ENCODE peak calls at places on chromosomes 3 and 15, in five cellular contexts. One of them, this sample, is unnamed.

GRCh38 chr3:137035631-137036030 is 77.8 kb downstream of the IL20RB start:
- DNase-seq in stimulated activated CD4-positive, alpha-beta T cell treated with anti-CD3 and anti-CD28 coated beads, Interleukin-15, amount 100 ng/mL, for 1 hour: no peak
- DNase-seq in left cardiac atrium: no peak
- DNase-seq in fibroblast of the aortic adventitia: no peak
- DNase-seq in Panc1: no peak
- DNase-seq in this sample: no peak

GRCh38 chr3:78918361-78919020 is 849.3 kb downstream of the ROBO1 start:
- DNase-seq in stimulated activated CD4-positive, alpha-beta T cell treated with anti-CD3 and anti-CD28 coated beads, Interleukin-15, amount 100 ng/mL, for 1 hour: no peak
- DNase-seq in left cardiac atrium: no peak
- DNase-seq in fibroblast of the aortic adventitia: peak
- DNase-seq in Panc1: no peak
- DNase-seq in this sample: no peak

GRCh38 chr3:180870008-180870733 is 42.3 kb upstream of the FXR1 start:
- DNase-seq in stimulated activated CD4-positive, alpha-beta T cell treated with anti-CD3 and anti-CD28 coated beads, Interleukin-15, amount 100 ng/mL, for 1 hour: no peak
- DNase-seq in left cardiac atrium: peak
- DNase-seq in fibroblast of the aortic adventitia: peak
- DNase-seq in Panc1: no peak
- DNase-seq in this sample: peak

GRCh38 chr3:108131105-108131794 is 40.4 kb upstream of the CD47 start:
- DNase-seq in stimulated activated CD4-positive, alpha-beta T cell treated with anti-CD3 and anti-CD28 coated beads, Interleukin-15, amount 100 ng/mL, for 1 hour: no peak
- DNase-seq in left cardiac atrium: no peak
- DNase-seq in fibroblast of the aortic adventitia: peak
- DNase-seq in Panc1: peak
- DNase-seq in this sample: no peak

GRCh38 chr3:124639406-124640237 is 90.6 kb upstream of the UMPS start:
- DNase-seq in stimulated activated CD4-positive, alpha-beta T cell treated with anti-CD3 and anti-CD28 coated beads, Interleukin-15, amount 100 ng/mL, for 1 hour: no peak
- DNase-seq in left cardiac atrium: no peak
- DNase-seq in fibroblast of the aortic adventitia: no peak
- DNase-seq in Panc1: no peak
- DNase-seq in this sample: no peak

GRCh38 chr15:88894348-88894818 is 961 bp downstream of the HAPLN3 start:
- DNase-seq in stimulated activated CD4-positive, alpha-beta T cell treated with anti-CD3 and anti-CD28 coated beads, Interleukin-15, amount 100 ng/mL, for 1 hour: peak
- DNase-seq in left cardiac atrium: peak
- DNase-seq in fibroblast of the aortic adventitia: no peak
- DNase-seq in Panc1: no peak
- DNase-seq in this sample: peak

GRCh38 chr15:101296418-101297405 is 1.7 kb upstream of the SNRPA1 start:
- DNase-seq in stimulated activated CD4-positive, alpha-beta T cell treated with anti-CD3 and anti-CD28 coated beads, Interleukin-15, amount 100 ng/mL, for 1 hour: no peak
- DNase-seq in left cardiac atrium: no peak
- DNase-seq in fibroblast of the aortic adventitia: no peak
- DNase-seq in Panc1: no peak
- DNase-seq in this sample: no peak

GRCh38 chr3:15055019-15055557 is 10.0 kb downstream of the MRPS25 start:
- DNase-seq in stimulated activated CD4-positive, alpha-beta T cell treated with anti-CD3 and anti-CD28 coated beads, Interleukin-15, amount 100 ng/mL, for 1 hour: no peak
- DNase-seq in left cardiac atrium: no peak
- DNase-seq in fibroblast of the aortic adventitia: no peak
- DNase-seq in Panc1: no peak
- DNase-seq in this sample: no peak

GRCh38 chr3:128619146-128619890 is 31.3 kb downstream of the RPN1 start:
- DNase-seq in stimulated activated CD4-positive, alpha-beta T cell treated with anti-CD3 and anti-CD28 coated beads, Interleukin-15, amount 100 ng/mL, for 1 hour: no peak
- DNase-seq in left cardiac atrium: no peak
- DNase-seq in fibroblast of the aortic adventitia: peak
- DNase-seq in Panc1: peak
- DNase-seq in this sample: no peak

GRCh38 chr15:70856884-70857546 is 3.1 kb upstream of the LARP6 start:
- DNase-seq in stimulated activated CD4-positive, alpha-beta T cell treated with anti-CD3 and anti-CD28 coated beads, Interleukin-15, amount 100 ng/mL, for 1 hour: no peak
- DNase-seq in left cardiac atrium: peak
- DNase-seq in fibroblast of the aortic adventitia: peak
- DNase-seq in Panc1: peak
- DNase-seq in this sample: peak